ENCODE peak calls at places on chromosomes 3 and 15, in eight cellular contexts. One of them, this sample, is unnamed.

GRCh38 chr15:42151736-42152135 is 4.7 kb downstream of the PLA2G4F start:
- DNase-seq in activated CD8-positive, alpha-beta T cell treated with anti-CD3 and anti-CD28 coated beads, Interleukin-2, amount 10 ng/mL, durations not matched to agents 7 days and 5 days: no peak
- DNase-seq in right cardiac atrium: no peak
- DNase-seq in CD14-positive monocyte: no peak
- DNase-seq in stimulated activated CD4-positive, alpha-beta T cell treated with anti-CD3 and anti-CD28 coated beads, Interleukin-4, amount 100 ng/mL, for 4 hours: no peak
- DNase-seq in GM12891: no peak
- DNase-seq in Right ventricle myocardium superior: no peak
- DNase-seq in fibroblast of the conjunctiva: no peak
- DNase-seq in this sample: no peak

GRCh38 chr15:70426065-70426821 is 328.5 kb upstream of the TLE3 start:
- DNase-seq in activated CD8-positive, alpha-beta T cell treated with anti-CD3 and anti-CD28 coated beads, Interleukin-2, amount 10 ng/mL, durations not matched to agents 7 days and 5 days: no peak
- DNase-seq in right cardiac atrium: no peak
- DNase-seq in CD14-positive monocyte: no peak
- DNase-seq in stimulated activated CD4-positive, alpha-beta T cell treated with anti-CD3 and anti-CD28 coated beads, Interleukin-4, amount 100 ng/mL, for 4 hours: no peak
- DNase-seq in GM12891: no peak
- DNase-seq in Right ventricle myocardium superior: no peak
- DNase-seq in fibroblast of the conjunctiva: no peak
- DNase-seq in this sample: no peak

GRCh38 chr3:170440346-170440745 is 21.7 kb downstream of the CLDN11 start:
- DNase-seq in activated CD8-positive, alpha-beta T cell treated with anti-CD3 and anti-CD28 coated beads, Interleukin-2, amount 10 ng/mL, durations not matched to agents 7 days and 5 days: no peak
- DNase-seq in right cardiac atrium: no peak
- DNase-seq in CD14-positive monocyte: no peak
- DNase-seq in stimulated activated CD4-positive, alpha-beta T cell treated with anti-CD3 and anti-CD28 coated beads, Interleukin-4, amount 100 ng/mL, for 4 hours: no peak
- DNase-seq in GM12891: no peak
- DNase-seq in Right ventricle myocardium superior: no peak
- DNase-seq in fibroblast of the conjunctiva: no peak
- DNase-seq in this sample: no peak

GRCh38 chr15:90483012-90483307 is 46.8 kb upstream of the CRTC3 start:
- DNase-seq in activated CD8-positive, alpha-beta T cell treated with anti-CD3 and anti-CD28 coated beads, Interleukin-2, amount 10 ng/mL, durations not matched to agents 7 days and 5 days: no peak
- DNase-seq in right cardiac atrium: no peak
- DNase-seq in CD14-positive monocyte: no peak
- DNase-seq in stimulated activated CD4-positive, alpha-beta T cell treated with anti-CD3 and anti-CD28 coated beads, Interleukin-4, amount 100 ng/mL, for 4 hours: no peak
- DNase-seq in GM12891: no peak
- DNase-seq in Right ventricle myocardium superior: no peak
- DNase-seq in fibroblast of the conjunctiva: no peak
- DNase-seq in this sample: no peak

GRCh38 chr3:183094711-183095110 is 4.6 kb downstream of the MCCC1 start:
- DNase-seq in activated CD8-positive, alpha-beta T cell treated with anti-CD3 and anti-CD28 coated beads, Interleukin-2, amount 10 ng/mL, durations not matched to agents 7 days and 5 days: no peak
- DNase-seq in right cardiac atrium: no peak
- DNase-seq in CD14-positive monocyte: no peak
- DNase-seq in stimulated activated CD4-positive, alpha-beta T cell treated with anti-CD3 and anti-CD28 coated beads, Interleukin-4, amount 100 ng/mL, for 4 hours: no peak
- DNase-seq in GM12891: no peak
- DNase-seq in Right ventricle myocardium superior: no peak
- DNase-seq in fibroblast of the conjunctiva: no peak
- DNase-seq in this sample: no peak

GRCh38 chr3:195071916-195072820 is 198.8 kb downstream of the XXYLT1 start:
- DNase-seq in activated CD8-positive, alpha-beta T cell treated with anti-CD3 and anti-CD28 coated beads, Interleukin-2, amount 10 ng/mL, durations not matched to agents 7 days and 5 days: no peak
- DNase-seq in right cardiac atrium: no peak
- DNase-seq in CD14-positive monocyte: no peak
- DNase-seq in stimulated activated CD4-positive, alpha-beta T cell treated with anti-CD3 and anti-CD28 coated beads, Interleukin-4, amount 100 ng/mL, for 4 hours: no peak
- DNase-seq in GM12891: no peak
- DNase-seq in Right ventricle myocardium superior: no peak
- DNase-seq in fibroblast of the conjunctiva: no peak
- DNase-seq in this sample: no peak

GRCh38 chr3:9402410-9403228 is 5.2 kb downstream of the SETD5 start:
- DNase-seq in activated CD8-positive, alpha-beta T cell treated with anti-CD3 and anti-CD28 coated beads, Interleukin-2, amount 10 ng/mL, durations not matched to agents 7 days and 5 days: no peak
- DNase-seq in right cardiac atrium: peak
- DNase-seq in CD14-positive monocyte: no peak
- DNase-seq in stimulated activated CD4-positive, alpha-beta T cell treated with anti-CD3 and anti-CD28 coated beads, Interleukin-4, amount 100 ng/mL, for 4 hours: no peak
- DNase-seq in GM12891: no peak
- DNase-seq in Right ventricle myocardium superior: peak
- DNase-seq in fibroblast of the conjunctiva: no peak
- DNase-seq in this sample: no peak

GRCh38 chr15:71115567-71116351 is 488 bp downstream of the THSD4 start:
- DNase-seq in activated CD8-positive, alpha-beta T cell treated with anti-CD3 and anti-CD28 coated beads, Interleukin-2, amount 10 ng/mL, durations not matched to agents 7 days and 5 days: no peak
- DNase-seq in right cardiac atrium: peak
- DNase-seq in CD14-positive monocyte: no peak
- DNase-seq in stimulated activated CD4-positive, alpha-beta T cell treated with anti-CD3 and anti-CD28 coated beads, Interleukin-4, amount 100 ng/mL, for 4 hours: no peak
- DNase-seq in GM12891: peak
- DNase-seq in Right ventricle myocardium superior: peak
- DNase-seq in fibroblast of the conjunctiva: no peak
- DNase-seq in this sample: no peak

GRCh38 chr15:90306560-90306959 is 41.1 kb downstream of the NGRN start:
- DNase-seq in activated CD8-positive, alpha-beta T cell treated with anti-CD3 and anti-CD28 coated beads, Interleukin-2, amount 10 ng/mL, durations not matched to agents 7 days and 5 days: peak
- DNase-seq in right cardiac atrium: no peak
- DNase-seq in CD14-positive monocyte: no peak
- DNase-seq in stimulated activated CD4-positive, alpha-beta T cell treated with anti-CD3 and anti-CD28 coated beads, Interleukin-4, amount 100 ng/mL, for 4 hours: peak
- DNase-seq in GM12891: peak
- DNase-seq in Right ventricle myocardium superior: no peak
- DNase-seq in fibroblast of the conjunctiva: no peak
- DNase-seq in this sample: peak

GRCh38 chr3:126487151-126487771 is 11.6 kb upstream of the ZXDC start:
- DNase-seq in activated CD8-positive, alpha-beta T cell treated with anti-CD3 and anti-CD28 coated beads, Interleukin-2, amount 10 ng/mL, durations not matched to agents 7 days and 5 days: peak
- DNase-seq in right cardiac atrium: no peak
- DNase-seq in CD14-positive monocyte: no peak
- DNase-seq in stimulated activated CD4-positive, alpha-beta T cell treated with anti-CD3 and anti-CD28 coated beads, Interleukin-4, amount 100 ng/mL, for 4 hours: no peak
- DNase-seq in GM12891: no peak
- DNase-seq in Right ventricle myocardium superior: peak
- DNase-seq in fibroblast of the conjunctiva: no peak
- DNase-seq in this sample: no peak

GRCh38 chr15:101161656-101162055 is 90.2 kb downstream of the CHSY1 start:
- DNase-seq in activated CD8-positive, alpha-beta T cell treated with anti-CD3 and anti-CD28 coated beads, Interleukin-2, amount 10 ng/mL, durations not matched to agents 7 days and 5 days: no peak
- DNase-seq in right cardiac atrium: no peak
- DNase-seq in CD14-positive monocyte: no peak
- DNase-seq in stimulated activated CD4-positive, alpha-beta T cell treated with anti-CD3 and anti-CD28 coated beads, Interleukin-4, amount 100 ng/mL, for 4 hours: no peak
- DNase-seq in GM12891: no peak
- DNase-seq in Right ventricle myocardium superior: no peak
- DNase-seq in fibroblast of the conjunctiva: no peak
- DNase-seq in this sample: no peak

GRCh38 chr3:197364410-197365071 is 66.1 kb upstream of the DLG1 start:
- DNase-seq in activated CD8-positive, alpha-beta T cell treated with anti-CD3 and anti-CD28 coated beads, Interleukin-2, amount 10 ng/mL, durations not matched to agents 7 days and 5 days: no peak
- DNase-seq in right cardiac atrium: no peak
- DNase-seq in CD14-positive monocyte: no peak
- DNase-seq in stimulated activated CD4-positive, alpha-beta T cell treated with anti-CD3 and anti-CD28 coated beads, Interleukin-4, amount 100 ng/mL, for 4 hours: no peak
- DNase-seq in GM12891: no peak
- DNase-seq in Right ventricle myocardium superior: no peak
- DNase-seq in fibroblast of the conjunctiva: no peak
- DNase-seq in this sample: no peak

GRCh38 chr15:67240235-67241131 is 14.0 kb downstream of the AAGAB start:
- DNase-seq in activated CD8-positive, alpha-beta T cell treated with anti-CD3 and anti-CD28 coated beads, Interleukin-2, amount 10 ng/mL, durations not matched to agents 7 days and 5 days: peak
- DNase-seq in right cardiac atrium: no peak
- DNase-seq in CD14-positive monocyte: no peak
- DNase-seq in stimulated activated CD4-positive, alpha-beta T cell treated with anti-CD3 and anti-CD28 coated beads, Interleukin-4, amount 100 ng/mL, for 4 hours: no peak
- DNase-seq in GM12891: no peak
- DNase-seq in Right ventricle myocardium superior: no peak
- DNase-seq in fibroblast of the conjunctiva: no peak
- DNase-seq in this sample: no peak

GRCh38 chr3:50271314-50272072 is 2.5 kb downstream of the SEMA3B start:
- DNase-seq in activated CD8-positive, alpha-beta T cell treated with anti-CD3 and anti-CD28 coated beads, Interleukin-2, amount 10 ng/mL, durations not matched to agents 7 days and 5 days: no peak
- DNase-seq in right cardiac atrium: no peak
- DNase-seq in CD14-positive monocyte: no peak
- DNase-seq in stimulated activated CD4-positive, alpha-beta T cell treated with anti-CD3 and anti-CD28 coated beads, Interleukin-4, amount 100 ng/mL, for 4 hours: no peak
- DNase-seq in GM12891: no peak
- DNase-seq in Right ventricle myocardium superior: no peak
- DNase-seq in fibroblast of the conjunctiva: no peak
- DNase-seq in this sample: no peak

GRCh38 chr15:84082739-84083138 is 152.8 kb upstream of the GOLGA6L4 start:
- DNase-seq in activated CD8-positive, alpha-beta T cell treated with anti-CD3 and anti-CD28 coated beads, Interleukin-2, amount 10 ng/mL, durations not matched to agents 7 days and 5 days: no peak
- DNase-seq in right cardiac atrium: no peak
- DNase-seq in CD14-positive monocyte: no peak
- DNase-seq in stimulated activated CD4-positive, alpha-beta T cell treated with anti-CD3 and anti-CD28 coated beads, Interleukin-4, amount 100 ng/mL, for 4 hours: no peak
- DNase-seq in GM12891: no peak
- DNase-seq in Right ventricle myocardium superior: no peak
- DNase-seq in fibroblast of the conjunctiva: no peak
- DNase-seq in this sample: no peak

GRCh38 chr3:141401584-141402475 is 33.5 kb downstream of the ZBTB38 start:
- DNase-seq in activated CD8-positive, alpha-beta T cell treated with anti-CD3 and anti-CD28 coated beads, Interleukin-2, amount 10 ng/mL, durations not matched to agents 7 days and 5 days: peak
- DNase-seq in right cardiac atrium: peak
- DNase-seq in CD14-positive monocyte: no peak
- DNase-seq in stimulated activated CD4-positive, alpha-beta T cell treated with anti-CD3 and anti-CD28 coated beads, Interleukin-4, amount 100 ng/mL, for 4 hours: peak
- DNase-seq in GM12891: peak
- DNase-seq in Right ventricle myocardium superior: peak
- DNase-seq in fibroblast of the conjunctiva: no peak
- DNase-seq in this sample: no peak

GRCh38 chr3:23062582-23062981 is 140.5 kb upstream of the UBE2E2 start:
- DNase-seq in activated CD8-positive, alpha-beta T cell treated with anti-CD3 and anti-CD28 coated beads, Interleukin-2, amount 10 ng/mL, durations not matched to agents 7 days and 5 days: no peak
- DNase-seq in right cardiac atrium: no peak
- DNase-seq in CD14-positive monocyte: no peak
- DNase-seq in stimulated activated CD4-positive, alpha-beta T cell treated with anti-CD3 and anti-CD28 coated beads, Interleukin-4, amount 100 ng/mL, for 4 hours: no peak
- DNase-seq in GM12891: no peak
- DNase-seq in Right ventricle myocardium superior: no peak
- DNase-seq in fibroblast of the conjunctiva: no peak
- DNase-seq in this sample: no peak

GRCh38 chr3:34237946-34238345 is 439.5 kb downstream of the PDCD6IP start:
- DNase-seq in activated CD8-positive, alpha-beta T cell treated with anti-CD3 and anti-CD28 coated beads, Interleukin-2, amount 10 ng/mL, durations not matched to agents 7 days and 5 days: no peak
- DNase-seq in right cardiac atrium: no peak
- DNase-seq in CD14-positive monocyte: no peak
- DNase-seq in stimulated activated CD4-positive, alpha-beta T cell treated with anti-CD3 and anti-CD28 coated beads, Interleukin-4, amount 100 ng/mL, for 4 hours: no peak
- DNase-seq in GM12891: no peak
- DNase-seq in Right ventricle myocardium superior: no peak
- DNase-seq in fibroblast of the conjunctiva: no peak
- DNase-seq in this sample: no peak

GRCh38 chr3:196008387-196008786 is 73.5 kb downstream of the TFRC start:
- DNase-seq in activated CD8-positive, alpha-beta T cell treated with anti-CD3 and anti-CD28 coated beads, Interleukin-2, amount 10 ng/mL, durations not matched to agents 7 days and 5 days: no peak
- DNase-seq in right cardiac atrium: no peak
- DNase-seq in CD14-positive monocyte: no peak
- DNase-seq in stimulated activated CD4-positive, alpha-beta T cell treated with anti-CD3 and anti-CD28 coated beads, Interleukin-4, amount 100 ng/mL, for 4 hours: no peak
- DNase-seq in GM12891: no peak
- DNase-seq in Right ventricle myocardium superior: no peak
- DNase-seq in fibroblast of the conjunctiva: no peak
- DNase-seq in this sample: no peak

GRCh38 chr15:66588971-66589370 is 23.2 kb upstream of the LCTL start:
- DNase-seq in activated CD8-positive, alpha-beta T cell treated with anti-CD3 and anti-CD28 coated beads, Interleukin-2, amount 10 ng/mL, durations not matched to agents 7 days and 5 days: no peak
- DNase-seq in right cardiac atrium: peak
- DNase-seq in CD14-positive monocyte: no peak
- DNase-seq in stimulated activated CD4-positive, alpha-beta T cell treated with anti-CD3 and anti-CD28 coated beads, Interleukin-4, amount 100 ng/mL, for 4 hours: no peak
- DNase-seq in GM12891: no peak
- DNase-seq in Right ventricle myocardium superior: no peak
- DNase-seq in fibroblast of the conjunctiva: no peak
- DNase-seq in this sample: no peak

GRCh38 chr15:70151008-70151407 is 53.3 kb upstream of the TLE3 start:
- DNase-seq in activated CD8-positive, alpha-beta T cell treated with anti-CD3 and anti-CD28 coated beads, Interleukin-2, amount 10 ng/mL, durations not matched to agents 7 days and 5 days: no peak
- DNase-seq in right cardiac atrium: no peak
- DNase-seq in CD14-positive monocyte: no peak
- DNase-seq in stimulated activated CD4-positive, alpha-beta T cell treated with anti-CD3 and anti-CD28 coated beads, Interleukin-4, amount 100 ng/mL, for 4 hours: no peak
- DNase-seq in GM12891: no peak
- DNase-seq in Right ventricle myocardium superior: no peak
- DNase-seq in fibroblast of the conjunctiva: no peak
- DNase-seq in this sample: no peak

GRCh38 chr3:30894521-30895289 is at the start of gene GADL1:
- DNase-seq in activated CD8-positive, alpha-beta T cell treated with anti-CD3 and anti-CD28 coated beads, Interleukin-2, amount 10 ng/mL, durations not matched to agents 7 days and 5 days: peak
- DNase-seq in right cardiac atrium: peak
- DNase-seq in CD14-positive monocyte: no peak
- DNase-seq in stimulated activated CD4-positive, alpha-beta T cell treated with anti-CD3 and anti-CD28 coated beads, Interleukin-4, amount 100 ng/mL, for 4 hours: no peak
- DNase-seq in GM12891: no peak
- DNase-seq in Right ventricle myocardium superior: peak
- DNase-seq in fibroblast of the conjunctiva: no peak
- DNase-seq in this sample: no peak

GRCh38 chr15:24856397-24857093 is 98.2 kb upstream of the SNRPN start:
- DNase-seq in activated CD8-positive, alpha-beta T cell treated with anti-CD3 and anti-CD28 coated beads, Interleukin-2, amount 10 ng/mL, durations not matched to agents 7 days and 5 days: no peak
- DNase-seq in right cardiac atrium: peak
- DNase-seq in CD14-positive monocyte: no peak
- DNase-seq in stimulated activated CD4-positive, alpha-beta T cell treated with anti-CD3 and anti-CD28 coated beads, Interleukin-4, amount 100 ng/mL, for 4 hours: no peak
- DNase-seq in GM12891: no peak
- DNase-seq in Right ventricle myocardium superior: peak
- DNase-seq in fibroblast of the conjunctiva: no peak
- DNase-seq in this sample: no peak

GRCh38 chr15:33135355-33135781 is 59.1 kb downstream of the FMN1 start:
- DNase-seq in activated CD8-positive, alpha-beta T cell treated with anti-CD3 and anti-CD28 coated beads, Interleukin-2, amount 10 ng/mL, durations not matched to agents 7 days and 5 days: no peak
- DNase-seq in right cardiac atrium: no peak
- DNase-seq in CD14-positive monocyte: no peak
- DNase-seq in stimulated activated CD4-positive, alpha-beta T cell treated with anti-CD3 and anti-CD28 coated beads, Interleukin-4, amount 100 ng/mL, for 4 hours: no peak
- DNase-seq in GM12891: no peak
- DNase-seq in Right ventricle myocardium superior: no peak
- DNase-seq in fibroblast of the conjunctiva: no peak
- DNase-seq in this sample: no peak

GRCh38 chr3:149245738-149246451 is 24.3 kb upstream of the CP start:
- DNase-seq in activated CD8-positive, alpha-beta T cell treated with anti-CD3 and anti-CD28 coated beads, Interleukin-2, amount 10 ng/mL, durations not matched to agents 7 days and 5 days: no peak
- DNase-seq in right cardiac atrium: no peak
- DNase-seq in CD14-positive monocyte: no peak
- DNase-seq in stimulated activated CD4-positive, alpha-beta T cell treated with anti-CD3 and anti-CD28 coated beads, Interleukin-4, amount 100 ng/mL, for 4 hours: no peak
- DNase-seq in GM12891: no peak
- DNase-seq in Right ventricle myocardium superior: no peak
- DNase-seq in fibroblast of the conjunctiva: no peak
- DNase-seq in this sample: peak

GRCh38 chr3:14768182-14768790 is 50.5 kb upstream of the FGD5 start:
- DNase-seq in activated CD8-positive, alpha-beta T cell treated with anti-CD3 and anti-CD28 coated beads, Interleukin-2, amount 10 ng/mL, durations not matched to agents 7 days and 5 days: no peak
- DNase-seq in right cardiac atrium: no peak
- DNase-seq in CD14-positive monocyte: no peak
- DNase-seq in stimulated activated CD4-positive, alpha-beta T cell treated with anti-CD3 and anti-CD28 coated beads, Interleukin-4, amount 100 ng/mL, for 4 hours: no peak
- DNase-seq in GM12891: no peak
- DNase-seq in Right ventricle myocardium superior: peak
- DNase-seq in fibroblast of the conjunctiva: no peak
- DNase-seq in this sample: no peak

GRCh38 chr3:54599741-54600140 is 328.1 kb downstream of the LRTM1 start:
- DNase-seq in activated CD8-positive, alpha-beta T cell treated with anti-CD3 and anti-CD28 coated beads, Interleukin-2, amount 10 ng/mL, durations not matched to agents 7 days and 5 days: no peak
- DNase-seq in right cardiac atrium: peak
- DNase-seq in CD14-positive monocyte: no peak
- DNase-seq in stimulated activated CD4-positive, alpha-beta T cell treated with anti-CD3 and anti-CD28 coated beads, Interleukin-4, amount 100 ng/mL, for 4 hours: no peak
- DNase-seq in GM12891: no peak
- DNase-seq in Right ventricle myocardium superior: peak
- DNase-seq in fibroblast of the conjunctiva: no peak
- DNase-seq in this sample: no peak

GRCh38 chr15:90924375-90924774 is 8.0 kb downstream of the HDDC3 start:
- DNase-seq in activated CD8-positive, alpha-beta T cell treated with anti-CD3 and anti-CD28 coated beads, Interleukin-2, amount 10 ng/mL, durations not matched to agents 7 days and 5 days: no peak
- DNase-seq in right cardiac atrium: no peak
- DNase-seq in CD14-positive monocyte: no peak
- DNase-seq in stimulated activated CD4-positive, alpha-beta T cell treated with anti-CD3 and anti-CD28 coated beads, Interleukin-4, amount 100 ng/mL, for 4 hours: no peak
- DNase-seq in GM12891: peak
- DNase-seq in Right ventricle myocardium superior: no peak
- DNase-seq in fibroblast of the conjunctiva: no peak
- DNase-seq in this sample: no peak

GRCh38 chr15:28017423-28017924 is 81.6 kb downstream of the OCA2 start:
- DNase-seq in activated CD8-positive, alpha-beta T cell treated with anti-CD3 and anti-CD28 coated beads, Interleukin-2, amount 10 ng/mL, durations not matched to agents 7 days and 5 days: no peak
- DNase-seq in right cardiac atrium: no peak
- DNase-seq in CD14-positive monocyte: no peak
- DNase-seq in stimulated activated CD4-positive, alpha-beta T cell treated with anti-CD3 and anti-CD28 coated beads, Interleukin-4, amount 100 ng/mL, for 4 hours: no peak
- DNase-seq in GM12891: no peak
- DNase-seq in Right ventricle myocardium superior: no peak
- DNase-seq in fibroblast of the conjunctiva: no peak
- DNase-seq in this sample: no peak

GRCh38 chr3:124878561-124879394 is 8.4 kb downstream of the ITGB5 start:
- DNase-seq in activated CD8-positive, alpha-beta T cell treated with anti-CD3 and anti-CD28 coated beads, Interleukin-2, amount 10 ng/mL, durations not matched to agents 7 days and 5 days: peak
- DNase-seq in right cardiac atrium: no peak
- DNase-seq in CD14-positive monocyte: no peak
- DNase-seq in stimulated activated CD4-positive, alpha-beta T cell treated with anti-CD3 and anti-CD28 coated beads, Interleukin-4, amount 100 ng/mL, for 4 hours: no peak
- DNase-seq in GM12891: no peak
- DNase-seq in Right ventricle myocardium superior: no peak
- DNase-seq in fibroblast of the conjunctiva: peak
- DNase-seq in this sample: peak

GRCh38 chr3:66858656-66859381 is 139.3 kb upstream of the KBTBD8 start:
- DNase-seq in activated CD8-positive, alpha-beta T cell treated with anti-CD3 and anti-CD28 coated beads, Interleukin-2, amount 10 ng/mL, durations not matched to agents 7 days and 5 days: no peak
- DNase-seq in right cardiac atrium: no peak
- DNase-seq in CD14-positive monocyte: no peak
- DNase-seq in stimulated activated CD4-positive, alpha-beta T cell treated with anti-CD3 and anti-CD28 coated beads, Interleukin-4, amount 100 ng/mL, for 4 hours: no peak
- DNase-seq in GM12891: no peak
- DNase-seq in Right ventricle myocardium superior: no peak
- DNase-seq in fibroblast of the conjunctiva: no peak
- DNase-seq in this sample: no peak

GRCh38 chr15:69200773-69201745 is 40.6 kb downstream of the GLCE start:
- DNase-seq in activated CD8-positive, alpha-beta T cell treated with anti-CD3 and anti-CD28 coated beads, Interleukin-2, amount 10 ng/mL, durations not matched to agents 7 days and 5 days: no peak
- DNase-seq in right cardiac atrium: no peak
- DNase-seq in CD14-positive monocyte: no peak
- DNase-seq in stimulated activated CD4-positive, alpha-beta T cell treated with anti-CD3 and anti-CD28 coated beads, Interleukin-4, amount 100 ng/mL, for 4 hours: no peak
- DNase-seq in GM12891: no peak
- DNase-seq in Right ventricle myocardium superior: no peak
- DNase-seq in fibroblast of the conjunctiva: no peak
- DNase-seq in this sample: no peak

GRCh38 chr3:55373413-55373812 is 113.7 kb downstream of the WNT5A start:
- DNase-seq in activated CD8-positive, alpha-beta T cell treated with anti-CD3 and anti-CD28 coated beads, Interleukin-2, amount 10 ng/mL, durations not matched to agents 7 days and 5 days: no peak
- DNase-seq in right cardiac atrium: no peak
- DNase-seq in CD14-positive monocyte: no peak
- DNase-seq in stimulated activated CD4-positive, alpha-beta T cell treated with anti-CD3 and anti-CD28 coated beads, Interleukin-4, amount 100 ng/mL, for 4 hours: no peak
- DNase-seq in GM12891: no peak
- DNase-seq in Right ventricle myocardium superior: no peak
- DNase-seq in fibroblast of the conjunctiva: no peak
- DNase-seq in this sample: no peak